ENCODE peak calls at places on chromosomes 7 and 10, in six cellular contexts. U is uterus, Y is mucosa of descending colon, P is adipocyte, N is ovary, L is sigmoid colon. S is an unnamed sample.

GRCh38 chr10:115829501-115830215 is 443.3 kb downstream of the GFRA1 start:
- DNase-seq in U (no peak), Y (no peak), P (peak), N (no peak), L (no peak), S (peak)

GRCh38 chr10:106679314-106679713 is 485.2 kb downstream of the SORCS1 start:
- DNase-seq in U (no peak), Y (no peak), P (no peak), N (no peak), L (no peak), S (no peak)

GRCh38 chr10:24153537-24153936 is 55.4 kb upstream of the KIAA1217 start:
- DNase-seq in U (no peak), Y (no peak), P (no peak), N (no peak), L (no peak), S (no peak)

GRCh38 chr10:132112611-132113010 is 46.9 kb downstream of the JAKMIP3 start:
- DNase-seq in U (peak), Y (no peak), P (no peak), N (peak), L (peak), S (no peak)

GRCh38 chr7:13577566-13578145 is 411.8 kb downstream of the ETV1 start:
- DNase-seq in U (no peak), Y (no peak), P (no peak), N (no peak), L (no peak), S (no peak)

GRCh38 chr10:75611972-75612331 is 180.5 kb downstream of the LRMDA start:
- DNase-seq in U (no peak), Y (no peak), P (no peak), N (no peak), L (no peak), S (no peak)

GRCh38 chr7:12727455-12728191 is 40.2 kb downstream of the ARL4A start:
- DNase-seq in U (no peak), Y (no peak), P (no peak), N (no peak), L (no peak), S (peak)

GRCh38 chr7:87202208-87202607 is 17.3 kb downstream of the TMEM243 start:
- DNase-seq in U (no peak), Y (no peak), P (no peak), N (no peak), L (no peak), S (no peak)

GRCh38 chr7:76278540-76278939 is 23.9 kb upstream of the HSPB1 start:
- DNase-seq in U (no peak), Y (no peak), P (no peak), N (no peak), L (no peak), S (no peak)

GRCh38 chr7:25926009-25926408 is 226.0 kb upstream of the NFE2L3 start:
- DNase-seq in U (no peak), Y (no peak), P (no peak), N (no peak), L (no peak), S (no peak)

GRCh38 chr10:63595072-63595471 is 73.9 kb downstream of the REEP3 start:
- DNase-seq in U (no peak), Y (no peak), P (no peak), N (no peak), L (no peak), S (no peak)

GRCh38 chr10:3972460-3973366 is 187.7 kb upstream of the KLF6 start:
- DNase-seq in U (no peak), Y (no peak), P (peak), N (no peak), L (no peak), S (peak)

GRCh38 chr10:34116780-34117179 is 698.3 kb downstream of the PARD3 start:
- DNase-seq in U (no peak), Y (no peak), P (no peak), N (no peak), L (no peak), S (no peak)

GRCh38 chr10:95273393-95274312 is 17.1 kb downstream of the PDLIM1 start:
- DNase-seq in U (peak), Y (no peak), P (peak), N (no peak), L (peak), S (peak)

GRCh38 chr10:5343561-5343960 is 21.2 kb upstream of the UCN3 start:
- DNase-seq in U (no peak), Y (no peak), P (peak), N (no peak), L (no peak), S (no peak)

GRCh38 chr10:48557511-48558123 is 47.3 kb downstream of the ARHGAP22 start:
- DNase-seq in U (no peak), Y (no peak), P (no peak), N (no peak), L (no peak), S (peak)

DNA sequence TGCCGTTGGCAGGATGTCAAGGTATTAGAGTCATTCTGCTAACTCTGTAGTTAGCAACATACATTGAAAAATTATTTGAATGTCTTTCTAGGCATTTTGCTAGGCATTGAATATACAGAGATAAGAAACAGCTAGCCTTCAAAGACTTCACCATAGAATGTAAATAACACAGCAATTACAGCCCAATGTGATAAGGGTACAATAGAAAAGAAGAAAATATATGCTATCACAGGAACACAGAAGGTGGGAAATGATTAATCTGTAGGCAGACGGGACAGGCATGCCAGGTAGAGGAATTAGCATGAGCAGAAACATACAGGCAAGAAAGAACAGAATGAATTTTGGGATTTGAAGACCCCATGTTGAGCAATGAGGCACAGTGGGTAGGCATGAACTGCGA is 210.4 kb downstream of the CSTF2T start:
- DNase-seq in U (no peak), Y (no peak), P (no peak), N (no peak), L (no peak), S (no peak)
- H3K4me3 ChIP-seq in U (no peak), Y (no peak), P (no peak), N (no peak), L (no peak), S (no peak)

GRCh38 chr10:71663311-71663710 is 56.3 kb downstream of the C10orf105 start:
- DNase-seq in U (no peak), Y (peak), P (no peak), N (no peak), L (no peak), S (no peak)

GRCh38 chr10:71665456-71665855 is 54.1 kb downstream of the C10orf105 start:
- DNase-seq in U (no peak), Y (no peak), P (no peak), N (no peak), L (no peak), S (no peak)

GRCh38 chr10:71664585-71664984 is 55.0 kb downstream of the C10orf105 start:
- DNase-seq in U (no peak), Y (no peak), P (no peak), N (no peak), L (no peak), S (no peak)

GRCh38 chr10:71666607-71667373 is 52.8 kb downstream of the C10orf105 start:
- DNase-seq in U (no peak), Y (no peak), P (no peak), N (no peak), L (no peak), S (no peak)

DNA sequence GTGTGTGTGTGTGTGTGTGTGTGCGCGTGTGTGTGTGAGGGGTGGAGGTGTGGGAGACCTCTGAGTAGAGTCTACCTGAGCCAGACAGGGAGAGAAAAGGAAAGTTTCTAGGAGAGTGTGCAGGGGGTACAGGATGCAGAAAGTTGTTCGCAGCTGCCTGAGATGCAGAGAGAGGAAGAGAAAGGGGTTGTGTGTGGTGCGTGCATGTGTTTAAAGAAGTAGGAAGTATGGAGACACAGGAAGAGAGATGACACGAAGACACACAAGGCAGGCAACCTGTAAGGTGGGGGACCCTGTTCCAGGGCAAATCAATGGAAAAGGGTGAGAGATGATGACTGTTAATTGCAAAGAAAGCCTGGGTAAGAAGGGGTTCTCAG is 52.2 kb downstream of the C10orf105 start:
- DNase-seq in U (no peak), Y (no peak), P (no peak), N (no peak), L (no peak), S (no peak)
- H3K4me3 ChIP-seq in U (no peak), Y (no peak), P (no peak), N (no peak), L (no peak), S (no peak)

GRCh38 chr7:151250181-151251095 is 1.9 kb upstream of the SMARCD3 start:
- DNase-seq in U (no peak), Y (no peak), P (no peak), N (no peak), L (no peak), S (no peak)
- H3K4me3 ChIP-seq in U (no peak), Y (no peak), P (peak), N (no peak), L (peak), S (peak)

DNA sequence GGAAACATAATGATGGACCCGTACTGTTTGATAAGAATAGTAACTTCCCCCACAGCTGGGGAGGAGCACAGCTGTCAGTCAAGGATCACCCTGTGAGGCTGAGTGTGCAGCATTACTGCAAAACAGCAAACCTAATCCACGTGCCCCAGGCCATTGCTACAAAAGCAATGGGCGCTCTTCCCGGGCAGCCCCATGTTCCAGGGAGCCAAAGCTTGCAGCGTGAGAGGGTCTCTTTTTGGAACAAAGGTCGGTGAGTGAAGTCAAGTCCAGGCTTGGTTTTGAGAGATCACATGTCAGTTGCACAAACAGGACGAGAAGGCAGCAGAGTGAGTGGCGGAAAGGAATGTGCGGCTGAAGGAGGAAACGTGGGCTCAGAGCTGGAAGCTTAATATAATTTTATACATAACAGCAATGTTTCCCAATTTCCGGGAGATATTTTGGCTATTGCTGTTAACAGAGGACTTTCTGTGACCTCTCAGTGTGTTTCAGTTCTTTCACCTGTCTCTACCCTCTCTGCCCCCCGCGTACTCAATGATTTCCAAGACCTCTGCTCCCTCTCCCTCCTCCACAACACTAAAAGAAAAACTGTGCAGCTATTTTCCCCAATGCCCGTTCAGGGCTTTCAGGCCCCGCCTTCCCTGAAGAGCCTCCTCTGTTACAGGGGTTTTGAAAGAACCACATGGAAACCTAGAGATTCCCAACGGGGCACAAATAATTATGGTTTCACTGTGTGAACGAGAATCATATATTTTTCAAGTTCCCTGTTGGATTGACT is 128.9 kb downstream of the MTPAP start:
- DNase-seq in U (no peak), Y (no peak), P (peak), N (no peak), L (no peak), S (peak)
- H3K4me3 ChIP-seq in U (no peak), Y (no peak), P (peak), N (no peak), L (no peak), S (no peak)

S was measured in AG10803.